ENCODE peak calls at places on chromosomes 2 and 18, in four cellular contexts. One of them, this sample, is unnamed.
A peak's percentile ranks its signal among the peaks of the same experiment; 100 is the strongest.

GRCh38 chr18:35178260-35178659 is 62.6 kb upstream of the ZNF397 start:
- DNase-seq in neuronal stem cell: no peak
- DNase-seq in IMR-90: peak; percentile 61
- DNase-seq in H9: no peak
- DNase-seq in this sample: peak; percentile 25

GRCh38 chr2:9205963-9206948 is at the start of gene ASAP2:
- DNase-seq in neuronal stem cell: peak; percentile 72
- DNase-seq in IMR-90: peak; percentile 68
- DNase-seq in H9: peak; percentile 65
- DNase-seq in this sample: peak; percentile 77

GRCh38 chr2:144152817-144153271 is 367.1 kb downstream of the ZEB2 start:
- DNase-seq in neuronal stem cell: no peak
- DNase-seq in IMR-90: peak; percentile 82
- DNase-seq in H9: no peak
- DNase-seq in this sample: peak; percentile 77

GRCh38 chr2:165725421-165725820 is 68.6 kb downstream of the GALNT3 start:
- DNase-seq in neuronal stem cell: no peak
- DNase-seq in IMR-90: peak; percentile 81
- DNase-seq in H9: no peak
- DNase-seq in this sample: peak; percentile 11

GRCh38 chr2:223979730-223980396 is 22.6 kb downstream of the MRPL44 start:
- DNase-seq in neuronal stem cell: no peak
- DNase-seq in IMR-90: peak; percentile 33
- DNase-seq in H9: no peak
- DNase-seq in this sample: peak; percentile 26

GRCh38 chr2:235358981-235359471 is 134.8 kb upstream of the AGAP1 start:
- DNase-seq in neuronal stem cell: no peak
- DNase-seq in IMR-90: peak; percentile 10
- DNase-seq in H9: no peak
- DNase-seq in this sample: peak; percentile 6

GRCh38 chr2:78082555-78082954 is 560.4 kb upstream of the LRRTM4 start:
- DNase-seq in neuronal stem cell: no peak
- DNase-seq in IMR-90: no peak
- DNase-seq in H9: no peak
- DNase-seq in this sample: no peak

GRCh38 chr2:156333274-156333950 is 891 bp upstream of the NR4A2 start:
- DNase-seq in neuronal stem cell: no peak
- DNase-seq in IMR-90: no peak
- DNase-seq in H9: no peak
- DNase-seq in this sample: no peak

GRCh38 chr2:219119422-219120043 is 41.1 kb downstream of the NHEJ1 start:
- DNase-seq in neuronal stem cell: peak; percentile 59
- DNase-seq in IMR-90: peak; percentile 53
- DNase-seq in H9: peak; percentile 61
- DNase-seq in this sample: peak; percentile 60

GRCh38 chr18:6367208-6367607 is 47.5 kb downstream of the L3MBTL4 start:
- DNase-seq in neuronal stem cell: no peak
- DNase-seq in IMR-90: no peak
- DNase-seq in H9: no peak
- DNase-seq in this sample: no peak

GRCh38 chr18:68387246-68387645 is 327.7 kb downstream of the TMX3 start:
- DNase-seq in neuronal stem cell: no peak
- DNase-seq in IMR-90: peak; percentile 50
- DNase-seq in H9: no peak
- DNase-seq in this sample: no peak

GRCh38 chr2:68832161-68832869 is 38.9 kb downstream of the BMP10 start:
- DNase-seq in neuronal stem cell: no peak
- DNase-seq in IMR-90: peak; percentile 78
- DNase-seq in H9: no peak
- DNase-seq in this sample: peak; percentile 96

GRCh38 chr2:231315896-231316295 is 79.6 kb upstream of the B3GNT7 start:
- DNase-seq in neuronal stem cell: no peak
- DNase-seq in IMR-90: no peak
- DNase-seq in H9: no peak
- DNase-seq in this sample: no peak

DNA sequence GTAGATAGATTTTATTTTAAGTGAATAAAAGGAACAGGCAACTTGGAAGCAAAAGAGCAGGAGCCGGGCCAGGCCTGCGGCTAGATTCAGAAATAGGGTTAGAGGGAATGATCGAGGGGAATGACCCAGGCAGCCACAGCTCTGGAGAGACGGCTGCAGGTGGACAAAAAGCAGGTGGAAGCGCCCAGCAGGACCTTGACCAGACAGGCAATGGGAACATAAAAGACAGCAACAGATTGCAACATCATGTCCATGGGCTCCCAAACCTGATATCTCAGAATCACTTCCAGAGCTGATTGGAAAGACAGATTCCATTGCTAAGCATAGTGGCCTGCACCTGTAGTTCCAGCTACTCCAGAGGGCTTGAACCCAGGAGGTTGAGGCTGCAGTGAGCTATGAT is 28.6 kb upstream of the STEAP3 start:
- DNase-seq in neuronal stem cell: no peak
- DNase-seq in IMR-90: no peak
- DNase-seq in H9: no peak
- DNase-seq in this sample: no peak
- H2BK15ac ChIP-seq in neuronal stem cell: no peak overlapping the region
- H2BK15ac ChIP-seq in IMR-90: no peak overlapping the region
- H2BK15ac ChIP-seq in H9: no peak overlapping the region
- H2BK15ac ChIP-seq in this sample: no peak overlapping the region

GRCh38 chr18:76709659-76710645 is 112.4 kb upstream of the ZNF236 start:
- DNase-seq in neuronal stem cell: peak; percentile 62
- DNase-seq in IMR-90: peak; percentile 65
- DNase-seq in H9: peak; percentile 72
- DNase-seq in this sample: peak; percentile 71
- H2BK15ac ChIP-seq in neuronal stem cell: no peak overlapping the region
- H2BK15ac ChIP-seq in IMR-90: no peak overlapping the region
- H2BK15ac ChIP-seq in H9: no peak overlapping the region
- H2BK15ac ChIP-seq in this sample: no peak overlapping the region

DNA sequence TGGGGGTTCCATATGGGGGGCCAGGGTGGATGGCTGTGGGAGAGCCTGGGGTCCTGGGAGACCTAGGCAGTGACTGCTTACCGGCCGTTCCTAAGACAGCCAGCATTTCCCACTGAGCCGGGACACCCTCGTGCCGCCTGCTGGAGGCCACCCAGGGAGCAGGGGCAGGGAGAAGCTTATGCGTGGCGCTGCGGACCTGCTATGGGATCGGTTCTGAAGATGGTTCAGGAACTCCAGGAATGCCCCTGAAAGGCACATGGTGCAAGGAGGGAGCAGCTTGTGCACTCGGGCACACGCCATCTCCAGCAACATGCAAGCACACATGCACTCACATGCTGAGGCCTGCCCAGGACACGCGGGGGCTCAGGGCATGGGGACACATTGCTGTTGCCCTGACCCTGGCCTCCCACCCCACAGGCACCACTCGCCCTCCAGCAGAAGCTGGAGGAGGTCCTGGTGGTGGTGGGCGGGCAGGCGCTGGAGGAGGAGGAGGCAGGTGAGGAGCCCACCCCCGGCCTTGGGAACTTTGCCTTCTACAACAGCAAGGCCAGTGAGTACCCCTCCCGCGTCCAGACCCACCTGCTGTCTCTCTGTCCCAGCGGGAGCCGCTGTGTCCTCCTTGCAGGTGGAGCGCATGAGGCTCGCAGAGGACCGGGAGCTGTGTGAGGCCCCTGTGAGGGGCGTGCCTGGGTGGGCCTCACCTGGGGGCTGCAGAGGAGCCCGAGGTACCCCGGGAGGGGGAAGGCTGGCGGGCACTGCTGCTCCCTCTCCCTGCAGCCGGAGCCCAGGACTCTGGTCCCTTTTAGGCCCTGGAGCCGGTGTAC is 4.1 kb downstream of the KLHL30 start:
- DNase-seq in neuronal stem cell: no peak
- DNase-seq in IMR-90: no peak
- DNase-seq in H9: no peak
- DNase-seq in this sample: no peak
- H2BK15ac ChIP-seq in neuronal stem cell: peak overlapping the region; percentile 26
- H2BK15ac ChIP-seq in IMR-90: peak overlapping the region; percentile 70
- H2BK15ac ChIP-seq in H9: no peak overlapping the region
- H2BK15ac ChIP-seq in this sample: no peak overlapping the region

DNA sequence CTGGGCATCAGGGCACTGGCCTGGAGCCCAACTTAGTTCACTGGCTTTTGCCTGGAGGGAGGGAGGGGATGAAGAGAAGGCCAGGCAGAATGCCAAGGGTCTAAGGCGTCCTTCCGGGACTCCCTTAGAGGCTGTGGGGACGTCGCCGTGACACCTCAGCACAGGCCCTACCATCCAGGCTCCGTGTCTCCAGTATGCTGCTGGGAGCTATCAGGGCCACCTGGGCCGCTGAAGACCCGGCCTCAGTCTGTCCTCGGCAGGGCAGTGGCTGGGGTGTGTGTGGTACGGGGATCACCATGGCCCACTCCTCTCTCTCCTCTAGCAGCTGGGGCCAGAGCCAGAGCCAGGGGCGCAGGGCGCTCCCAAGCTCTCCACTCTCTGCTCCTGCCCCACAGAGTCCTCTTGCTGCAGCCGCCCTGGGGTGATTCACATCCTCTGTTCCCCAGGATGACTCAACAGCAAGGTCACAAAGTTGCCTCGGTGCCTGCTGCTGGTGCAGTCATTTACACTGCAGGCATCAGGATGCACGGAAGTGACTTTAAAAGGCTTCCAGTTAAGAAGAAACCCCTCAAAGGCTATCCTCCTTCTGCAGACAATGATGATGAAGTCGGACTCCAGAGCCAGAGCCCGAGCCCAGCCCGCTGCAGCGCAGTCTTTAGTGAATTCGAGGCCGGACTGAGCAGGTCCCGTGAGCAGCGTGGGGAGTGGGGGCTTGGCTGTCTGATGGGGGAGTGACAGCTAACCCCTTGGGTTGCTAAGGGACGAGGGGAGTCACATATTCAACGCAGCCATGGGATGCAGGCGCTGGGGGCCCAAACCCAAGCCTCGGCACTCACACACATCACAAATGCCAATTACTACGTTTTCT is 31.9 kb downstream of the SNORC start:
- DNase-seq in neuronal stem cell: no peak
- DNase-seq in IMR-90: peak; percentile 94
- DNase-seq in H9: peak; percentile 37
- DNase-seq in this sample: peak; percentile 92
- H2BK15ac ChIP-seq in neuronal stem cell: peak overlapping the region; percentile 3
- H2BK15ac ChIP-seq in IMR-90: peak overlapping the region; percentile 93
- H2BK15ac ChIP-seq in H9: no peak overlapping the region
- H2BK15ac ChIP-seq in this sample: peak overlapping the region; percentile 92